ENCODE peak calls at places on chromosomes 11 and 22, in five cellular contexts. M, V, S, D and P are unnamed samples.

GRCh38 chr22:37486224-37486845 is at the start of gene MFNG:
- DNase-seq in M (peak; percentile 36), V (peak; percentile 32), S (no peak), D (peak; percentile 74), P (no peak)

GRCh38 chr22:30867746-30868662 is 100.6 kb downstream of the MORC2 start:
- DNase-seq in M (no peak), V (no peak), S (no peak), D (peak; percentile 2), P (no peak)

GRCh38 chr11:44949160-44950035 is 1.3 kb downstream of the TP53I11 start:
- DNase-seq in M (no peak), V (peak; percentile 49), S (no peak), D (peak; percentile 44), P (no peak)

GRCh38 chr22:48927591-48927990 is 900.1 kb downstream of the BRD1 start:
- DNase-seq in M (no peak), V (no peak), S (no peak), D (no peak), P (no peak)

GRCh38 chr22:45425531-45426265 is 12.2 kb downstream of the RIBC2 start:
- DNase-seq in M (no peak), V (no peak), S (no peak), D (no peak), P (no peak)

GRCh38 chr22:44758354-44758969 is 6.1 kb downstream of the ARHGAP8 start:
- DNase-seq in M (peak; percentile 52), V (peak; percentile 44), S (no peak), D (no peak), P (no peak)

GRCh38 chr11:68146010-68146540 is 24.9 kb upstream of the CHKA start:
- DNase-seq in M (no peak), V (no peak), S (peak; percentile 45), D (peak; percentile 84), P (no peak)

GRCh38 chr11:128042290-128042751 is 545.0 kb downstream of the ETS1 start:
- DNase-seq in M (no peak), V (no peak), S (no peak), D (no peak), P (no peak)

GRCh38 chr11:86442420-86442819 is 67.7 kb downstream of the CCDC81 start:
- DNase-seq in M (no peak), V (peak; percentile 29), S (no peak), D (no peak), P (no peak)

GRCh38 chr11:47858169-47858543 is 10.0 kb upstream of the NUP160 start:
- DNase-seq in M (peak; percentile 42), V (peak; percentile 86), S (no peak), D (no peak), P (peak; percentile 55)

GRCh38 chr11:120400564-120401364 is 64.6 kb downstream of the ARHGEF12 start:
- DNase-seq in M (peak; percentile 98), V (peak; percentile 99), S (no peak), D (no peak), P (peak; percentile 95)

GRCh38 chr11:695606-696381 is at the start of gene TMEM80:
- DNase-seq in M (peak; percentile 99), V (peak; percentile 98), S (peak; percentile 99), D (peak; percentile 100), P (peak; percentile 80)
- H3K4me3 ChIP-seq in M (peak within 1 kb of the TSS; percentile 80), V (peak within 1 kb of the TSS; percentile 71), S (peak within 1 kb of the TSS; percentile 100), D (peak within 1 kb of the TSS; percentile 89), P (peak within 1 kb of the TSS; percentile 53)

DNA sequence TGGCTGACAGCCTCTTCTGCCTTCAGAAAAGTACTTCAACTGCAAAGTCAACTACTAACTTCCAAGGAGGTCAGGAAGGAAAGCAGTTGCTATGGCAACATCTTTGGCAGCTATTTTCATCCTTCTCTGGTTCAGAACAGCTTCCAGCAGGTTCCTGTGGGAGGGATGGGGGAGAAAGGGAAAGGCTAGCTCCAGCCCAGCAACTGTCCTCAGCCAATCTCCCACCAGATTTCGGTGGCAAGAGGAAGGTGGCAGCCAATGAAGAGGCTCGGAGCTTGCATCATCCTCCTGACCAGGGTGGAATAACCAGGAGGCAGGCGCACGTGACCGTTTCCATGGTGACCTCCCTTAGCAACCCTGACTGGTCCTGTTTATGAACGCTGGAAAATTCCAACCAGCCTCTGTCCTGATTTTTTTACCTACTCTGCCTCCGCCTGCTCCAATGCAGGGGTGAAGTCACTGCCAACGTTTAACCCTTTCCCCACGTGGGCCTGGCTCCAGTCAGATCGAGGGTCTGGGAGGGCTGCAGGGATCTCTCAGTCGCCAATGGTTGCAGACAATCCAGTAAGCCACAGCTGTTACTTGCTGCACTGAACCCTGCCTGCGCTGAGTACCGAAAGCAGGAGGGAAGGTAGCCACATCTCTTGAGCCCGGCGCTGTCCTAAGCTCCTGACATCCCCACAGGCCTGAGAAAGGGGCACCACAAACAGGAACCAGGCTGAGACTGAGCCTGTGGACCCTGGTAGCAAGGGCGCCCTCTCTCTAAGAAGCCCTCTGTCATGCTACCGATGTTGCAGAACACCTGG is 11.2 kb upstream of the MALAT1 start:
- DNase-seq in M (peak; percentile 100), V (peak; percentile 100), S (peak; percentile 98), D (peak; percentile 93), P (peak; percentile 100)
- H3K4me3 ChIP-seq in M (peak overlapping the region; percentile 2), V (peak overlapping the region; percentile 33), S (peak overlapping the region; percentile 12), D (peak overlapping the region; percentile 37), P (no peak overlapping the region)

DNA sequence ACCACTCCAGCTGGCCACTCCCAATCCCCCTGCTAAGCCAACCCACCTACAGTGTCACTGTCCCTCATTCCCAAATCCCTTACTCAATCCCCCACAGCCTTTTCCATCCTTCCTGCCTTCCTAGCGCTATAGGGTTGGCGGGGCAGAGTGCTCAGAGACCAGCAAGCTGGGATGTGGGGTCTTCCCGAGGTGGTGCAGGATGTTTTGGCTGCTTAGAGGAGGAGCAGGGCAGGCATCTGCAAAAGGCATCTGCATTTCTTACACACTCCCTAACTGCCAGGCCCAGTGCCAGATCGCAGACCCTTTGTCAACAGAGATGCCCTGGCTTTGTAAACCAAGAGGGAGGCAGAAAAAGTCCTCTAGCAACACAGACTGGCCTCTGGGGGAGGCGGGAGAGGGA is 37.9 kb upstream of the ADA2 start:
- DNase-seq in M (no peak), V (no peak), S (no peak), D (no peak), P (no peak)
- H3K4me3 ChIP-seq in M (no peak overlapping the region), V (no peak overlapping the region), S (no peak overlapping the region), D (no peak overlapping the region), P (no peak overlapping the region)

DNA sequence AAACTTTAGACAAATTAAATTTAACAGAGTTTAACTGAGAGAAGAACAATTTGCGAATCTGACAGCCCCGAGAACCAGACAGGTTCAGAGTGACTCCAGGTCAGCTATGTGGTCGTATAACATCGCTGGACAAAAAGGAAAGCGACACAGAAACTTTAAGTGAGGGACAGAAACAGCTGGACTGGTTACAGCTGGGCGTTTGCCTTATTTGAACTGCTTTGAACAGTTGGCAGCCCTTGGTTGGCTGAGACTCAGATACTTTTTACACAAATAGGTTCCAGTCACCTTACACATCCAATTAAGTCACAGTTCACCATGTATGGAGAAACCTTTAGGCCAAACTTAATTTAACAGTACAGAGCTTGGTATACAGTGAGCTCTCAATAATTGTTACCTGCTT is 436.9 kb downstream of the GUCY1A2 start:
- DNase-seq in M (no peak), V (no peak), S (no peak), D (no peak), P (no peak)
- H3K4me3 ChIP-seq in M (no peak overlapping the region), V (no peak overlapping the region), S (no peak overlapping the region), D (no peak overlapping the region), P (no peak overlapping the region)

DNA sequence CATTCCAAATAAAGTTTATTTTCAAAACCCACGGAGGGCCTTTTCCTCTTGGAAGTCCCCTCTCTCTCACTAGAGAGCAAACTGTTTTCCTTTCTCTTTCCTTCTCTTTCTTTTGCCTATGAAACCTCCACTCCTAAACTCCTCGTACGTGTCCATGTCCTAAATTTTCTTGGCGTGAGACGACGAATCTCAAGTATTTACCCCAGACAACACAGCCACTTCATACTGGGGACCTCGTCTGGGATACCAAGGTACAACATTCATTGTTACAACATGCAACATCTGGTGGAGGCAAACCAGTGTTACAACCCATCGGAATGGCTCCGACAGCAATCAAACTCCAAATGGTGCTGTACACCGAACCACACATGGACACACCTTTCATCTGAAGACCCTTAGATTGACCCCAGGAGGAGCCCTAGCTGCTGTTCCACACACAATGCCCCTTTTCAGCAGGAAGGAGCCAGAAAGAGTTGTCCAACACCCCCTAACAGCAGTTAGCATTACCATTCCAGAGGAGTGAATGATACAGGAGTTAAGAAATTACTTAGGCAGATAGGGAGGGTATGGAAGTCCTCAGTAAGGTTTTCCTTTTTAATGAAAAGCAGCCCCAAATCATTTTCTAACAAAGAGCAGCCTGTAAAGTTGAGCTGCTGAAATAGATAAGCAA is 108.2 kb downstream of the SGSM3 start:
- DNase-seq in M (no peak), V (no peak), S (no peak), D (no peak), P (no peak)
- H3K4me3 ChIP-seq in M (no peak overlapping the region), V (no peak overlapping the region), S (no peak overlapping the region), D (no peak overlapping the region), P (no peak overlapping the region)

GRCh38 chr22:19121631-19122142 is 525 bp downstream of the DGCR2 start:
- DNase-seq in M (no peak), V (peak; percentile 50), S (peak; percentile 42), D (peak; percentile 65), P (no peak)

GRCh38 chr22:19122143-19122751 is at the start of gene DGCR2:
- DNase-seq in M (peak; percentile 97), V (peak; percentile 96), S (peak; percentile 96), D (peak; percentile 98), P (peak; percentile 76)

GRCh38 chr22:19118601-19118880 is 3.7 kb downstream of the DGCR2 start:
- DNase-seq in M (no peak), V (no peak), S (no peak), D (no peak), P (no peak)

GRCh38 chr22:19120829-19121630 is 1.2 kb downstream of the DGCR2 start:
- DNase-seq in M (peak; percentile 27), V (peak; percentile 44), S (no peak), D (no peak), P (no peak)

DNA sequence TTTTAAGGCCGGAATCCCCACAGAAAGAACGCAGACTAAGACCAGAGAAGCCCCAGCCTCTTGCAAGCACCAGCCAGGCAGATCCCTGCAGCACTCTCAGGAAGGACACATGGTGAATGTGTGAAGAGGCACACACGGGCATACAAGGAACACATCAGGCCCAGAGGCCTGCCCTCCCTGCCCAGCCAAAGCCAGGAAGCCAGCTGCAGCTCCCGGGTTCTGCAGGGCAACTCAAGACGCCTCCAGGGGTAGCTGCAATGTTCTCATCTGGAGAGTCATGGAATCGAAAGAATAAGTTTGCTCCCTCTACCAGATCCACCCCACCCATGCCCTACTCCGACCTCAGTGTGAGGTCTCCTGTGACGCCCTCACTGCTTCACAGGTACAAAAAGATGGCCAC is 2.3 kb downstream of the DGCR2 start:
- DNase-seq in M (no peak), V (no peak), S (no peak), D (no peak), P (no peak)
- H3K4me3 ChIP-seq in M (no peak overlapping the region), V (no peak overlapping the region), S (no peak overlapping the region), D (no peak overlapping the region), P (no peak overlapping the region)